ENCODE peak calls at places on chromosomes 5 and 9, in six cellular contexts. One of them, this sample, is unnamed.

GRCh38 chr5:14036514-14036913 is 92.0 kb upstream of the DNAH5 start:
- DNase-seq in HCT116: no peak
- DNase-seq in right lobe of liver: no peak
- DNase-seq in GM12878: no peak
- DNase-seq in testis: no peak
- DNase-seq in transverse colon: no peak
- DNase-seq in this sample: no peak

GRCh38 chr5:130720355-130720754 is 444.7 kb downstream of the HINT1 start:
- DNase-seq in right lobe of liver: no peak
- DNase-seq in HCT116: peak
- DNase-seq in transverse colon: no peak
- DNase-seq in testis: no peak
- DNase-seq in GM12878: no peak
- DNase-seq in this sample: no peak

GRCh38 chr5:134989291-134989830 is 21.7 kb downstream of the CATSPER3 start:
- DNase-seq in testis: no peak
- DNase-seq in right lobe of liver: no peak
- DNase-seq in HCT116: no peak
- DNase-seq in transverse colon: no peak
- DNase-seq in GM12878: no peak
- DNase-seq in this sample: no peak

GRCh38 chr9:113600871-113601545 is 137.5 kb downstream of the RGS3 start:
- DNase-seq in HCT116: no peak
- DNase-seq in right lobe of liver: peak
- DNase-seq in testis: no peak
- DNase-seq in GM12878: no peak
- DNase-seq in transverse colon: no peak
- DNase-seq in this sample: no peak

GRCh38 chr5:124546643-124547042 is 199.8 kb downstream of the ZNF608 start:
- DNase-seq in GM12878: no peak
- DNase-seq in transverse colon: no peak
- DNase-seq in right lobe of liver: no peak
- DNase-seq in testis: no peak
- DNase-seq in HCT116: no peak
- DNase-seq in this sample: no peak

GRCh38 chr5:22372376-22372775 is 480.8 kb downstream of the CDH12 start:
- DNase-seq in right lobe of liver: no peak
- DNase-seq in GM12878: no peak
- DNase-seq in HCT116: no peak
- DNase-seq in transverse colon: no peak
- DNase-seq in testis: no peak
- DNase-seq in this sample: no peak

GRCh38 chr9:82679488-82679887 is 383.5 kb downstream of the RASEF start:
- DNase-seq in transverse colon: no peak
- DNase-seq in GM12878: no peak
- DNase-seq in HCT116: no peak
- DNase-seq in right lobe of liver: no peak
- DNase-seq in testis: no peak
- DNase-seq in this sample: no peak

GRCh38 chr5:9428272-9428671 is 117.6 kb downstream of the SEMA5A start:
- DNase-seq in right lobe of liver: no peak
- DNase-seq in GM12878: no peak
- DNase-seq in transverse colon: no peak
- DNase-seq in testis: no peak
- DNase-seq in HCT116: no peak
- DNase-seq in this sample: no peak

GRCh38 chr5:170565077-170565476 is 61.3 kb downstream of the KCNIP1 start:
- DNase-seq in HCT116: no peak
- DNase-seq in right lobe of liver: no peak
- DNase-seq in transverse colon: no peak
- DNase-seq in testis: peak
- DNase-seq in GM12878: no peak
- DNase-seq in this sample: no peak

GRCh38 chr9:125462766-125463384 is 201.2 kb downstream of the GAPVD1 start:
- DNase-seq in right lobe of liver: no peak
- DNase-seq in transverse colon: no peak
- DNase-seq in GM12878: no peak
- DNase-seq in testis: no peak
- DNase-seq in HCT116: no peak
- DNase-seq in this sample: no peak

GRCh38 chr9:93233033-93233432 is 49.1 kb downstream of the WNK2 start:
- DNase-seq in HCT116: no peak
- DNase-seq in GM12878: no peak
- DNase-seq in transverse colon: no peak
- DNase-seq in right lobe of liver: no peak
- DNase-seq in testis: no peak
- DNase-seq in this sample: no peak

GRCh38 chr5:138951091-138951985 is 76.2 kb upstream of the LRRTM2 start:
- DNase-seq in GM12878: no peak
- DNase-seq in testis: no peak
- DNase-seq in transverse colon: no peak
- DNase-seq in right lobe of liver: no peak
- DNase-seq in HCT116: no peak
- DNase-seq in this sample: peak

GRCh38 chr5:59218424-59219045 is 635.7 kb downstream of the RAB3C start:
- DNase-seq in GM12878: no peak
- DNase-seq in HCT116: no peak
- DNase-seq in testis: no peak
- DNase-seq in transverse colon: no peak
- DNase-seq in right lobe of liver: no peak
- DNase-seq in this sample: no peak

GRCh38 chr9:93582115-93582514 is 5.7 kb downstream of the PHF2 start:
- DNase-seq in transverse colon: peak
- DNase-seq in GM12878: no peak
- DNase-seq in testis: no peak
- DNase-seq in right lobe of liver: peak
- DNase-seq in HCT116: no peak
- DNase-seq in this sample: peak

GRCh38 chr9:94213513-94214124 is 45.5 kb upstream of the ZNF169 start:
- DNase-seq in right lobe of liver: peak
- DNase-seq in GM12878: peak
- DNase-seq in transverse colon: peak
- DNase-seq in testis: peak
- DNase-seq in HCT116: peak
- DNase-seq in this sample: peak

GRCh38 chr9:20054734-20055133 is 265.9 kb upstream of the SLC24A2 start:
- DNase-seq in HCT116: no peak
- DNase-seq in transverse colon: no peak
- DNase-seq in testis: no peak
- DNase-seq in right lobe of liver: no peak
- DNase-seq in GM12878: no peak
- DNase-seq in this sample: no peak

GRCh38 chr5:100901851-100902341 is 1.2 kb downstream of the ST8SIA4 start:
- DNase-seq in GM12878: no peak
- DNase-seq in right lobe of liver: peak
- DNase-seq in HCT116: no peak
- DNase-seq in testis: no peak
- DNase-seq in transverse colon: peak
- DNase-seq in this sample: peak

GRCh38 chr5:174501461-174502069 is 222.8 kb upstream of the MSX2 start:
- DNase-seq in transverse colon: no peak
- DNase-seq in GM12878: no peak
- DNase-seq in right lobe of liver: no peak
- DNase-seq in HCT116: no peak
- DNase-seq in testis: no peak
- DNase-seq in this sample: peak

GRCh38 chr9:85339337-85339736 is 402.4 kb downstream of the AGTPBP1 start:
- DNase-seq in testis: no peak
- DNase-seq in GM12878: no peak
- DNase-seq in right lobe of liver: no peak
- DNase-seq in HCT116: no peak
- DNase-seq in transverse colon: no peak
- DNase-seq in this sample: no peak

GRCh38 chr5:179840766-179841165 is 17.9 kb downstream of the MRNIP start:
- DNase-seq in transverse colon: no peak
- DNase-seq in HCT116: no peak
- DNase-seq in testis: no peak
- DNase-seq in GM12878: no peak
- DNase-seq in right lobe of liver: no peak
- DNase-seq in this sample: no peak

GRCh38 chr9:3285365-3286161 is 240.2 kb downstream of the RFX3 start:
- DNase-seq in right lobe of liver: no peak
- DNase-seq in testis: no peak
- DNase-seq in transverse colon: no peak
- DNase-seq in GM12878: no peak
- DNase-seq in HCT116: no peak
- DNase-seq in this sample: no peak

GRCh38 chr5:109779036-109779735 is 89.5 kb downstream of the MAN2A1 start:
- DNase-seq in GM12878: no peak
- DNase-seq in testis: no peak
- DNase-seq in transverse colon: no peak
- DNase-seq in right lobe of liver: no peak
- DNase-seq in HCT116: no peak
- DNase-seq in this sample: no peak

GRCh38 chr5:126525630-126526245 is 69.3 kb downstream of the ALDH7A1 start:
- DNase-seq in right lobe of liver: peak
- DNase-seq in transverse colon: peak
- DNase-seq in testis: peak
- DNase-seq in HCT116: peak
- DNase-seq in GM12878: no peak
- DNase-seq in this sample: peak

GRCh38 chr5:98064118-98064517 is 709.3 kb upstream of the RGMB start:
- DNase-seq in testis: no peak
- DNase-seq in transverse colon: no peak
- DNase-seq in HCT116: no peak
- DNase-seq in GM12878: no peak
- DNase-seq in right lobe of liver: no peak
- DNase-seq in this sample: no peak

GRCh38 chr5:128799945-128800344 is 165.3 kb upstream of the SLC27A6 start:
- DNase-seq in HCT116: no peak
- DNase-seq in testis: no peak
- DNase-seq in transverse colon: no peak
- DNase-seq in right lobe of liver: no peak
- DNase-seq in GM12878: no peak
- DNase-seq in this sample: no peak

GRCh38 chr5:94362857-94363256 is 255.5 kb downstream of the KIAA0825 start:
- DNase-seq in right lobe of liver: no peak
- DNase-seq in HCT116: no peak
- DNase-seq in testis: no peak
- DNase-seq in GM12878: no peak
- DNase-seq in transverse colon: no peak
- DNase-seq in this sample: no peak

GRCh38 chr5:52007230-52007858 is 624.1 kb downstream of the ISL1 start:
- DNase-seq in right lobe of liver: no peak
- DNase-seq in HCT116: peak
- DNase-seq in GM12878: no peak
- DNase-seq in testis: peak
- DNase-seq in transverse colon: no peak
- DNase-seq in this sample: no peak

GRCh38 chr9:116073826-116074225 is 79.8 kb upstream of the PAPPA start:
- DNase-seq in right lobe of liver: no peak
- DNase-seq in testis: no peak
- DNase-seq in HCT116: no peak
- DNase-seq in transverse colon: no peak
- DNase-seq in GM12878: no peak
- DNase-seq in this sample: no peak

GRCh38 chr5:123512631-123513461 is 869 bp downstream of the CSNK1G3 start:
- DNase-seq in HCT116: no peak
- DNase-seq in GM12878: no peak
- DNase-seq in transverse colon: peak
- DNase-seq in right lobe of liver: peak
- DNase-seq in testis: peak
- DNase-seq in this sample: peak

GRCh38 chr9:136662656-136663310 is at the start of gene EGFL7:
- DNase-seq in GM12878: no peak
- DNase-seq in HCT116: no peak
- DNase-seq in right lobe of liver: peak
- DNase-seq in transverse colon: no peak
- DNase-seq in testis: no peak
- DNase-seq in this sample: no peak
- TF ChIP-seq POLR2A in GM12878: no peak
- TF ChIP-seq POLR2A in HCT116: no peak
- TF ChIP-seq POLR2A in right lobe of liver: peak
- TF ChIP-seq POLR2A in transverse colon: peak
- TF ChIP-seq POLR2A in testis: no peak
- TF ChIP-seq POLR2A in this sample: peak

DNA sequence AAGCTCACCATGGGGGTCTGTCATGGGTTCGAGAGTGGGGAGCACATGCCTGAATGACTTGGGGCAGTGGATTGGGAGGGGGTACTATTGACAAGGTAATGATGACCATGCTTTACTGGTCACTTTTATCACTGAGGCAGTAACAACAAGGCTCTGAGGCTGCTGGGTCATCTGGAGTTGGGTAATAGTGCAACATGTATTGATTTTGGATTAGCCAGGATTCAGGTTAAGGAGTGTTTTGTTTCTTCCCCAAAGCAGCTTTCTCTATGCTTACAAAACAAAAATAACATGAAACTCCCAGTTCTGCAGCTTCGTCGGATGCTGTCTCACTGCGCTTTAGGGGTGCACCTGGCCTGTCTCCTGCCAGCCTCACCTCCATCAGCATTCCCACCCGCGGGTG is 155.3 kb downstream of the GADD45G start:
- DNase-seq in testis: no peak
- DNase-seq in right lobe of liver: no peak
- DNase-seq in transverse colon: no peak
- DNase-seq in GM12878: no peak
- DNase-seq in HCT116: no peak
- DNase-seq in this sample: no peak
- H3K27ac ChIP-seq in testis: no peak
- H3K27ac ChIP-seq in right lobe of liver: no peak
- H3K27ac ChIP-seq in transverse colon: no peak
- H3K27ac ChIP-seq in GM12878: no peak
- H3K27ac ChIP-seq in HCT116: no peak
- H3K27ac ChIP-seq in this sample: no peak

GRCh38 chr9:104746798-104747197 is 685 bp upstream of the NIPSNAP3A start:
- DNase-seq in HCT116: no peak
- DNase-seq in transverse colon: no peak
- DNase-seq in right lobe of liver: no peak
- DNase-seq in testis: no peak
- DNase-seq in GM12878: no peak
- DNase-seq in this sample: no peak

GRCh38 chr9:104748359-104749031 is 1.0 kb downstream of the NIPSNAP3A start:
- DNase-seq in GM12878: no peak
- DNase-seq in right lobe of liver: no peak
- DNase-seq in transverse colon: no peak
- DNase-seq in testis: no peak
- DNase-seq in HCT116: no peak
- DNase-seq in this sample: no peak

GRCh38 chr9:104747245-104747564 is 278 bp upstream of the NIPSNAP3A start:
- DNase-seq in GM12878: no peak
- DNase-seq in transverse colon: no peak
- DNase-seq in right lobe of liver: no peak
- DNase-seq in HCT116: no peak
- DNase-seq in testis: no peak
- DNase-seq in this sample: no peak

GRCh38 chr9:104746285-104746684 is 1.2 kb upstream of the NIPSNAP3A start:
- DNase-seq in testis: no peak
- DNase-seq in transverse colon: no peak
- DNase-seq in HCT116: no peak
- DNase-seq in right lobe of liver: no peak
- DNase-seq in GM12878: no peak
- DNase-seq in this sample: no peak

GRCh38 chr9:104747565-104748358 is at the start of gene NIPSNAP3A:
- DNase-seq in GM12878: peak
- DNase-seq in transverse colon: peak
- DNase-seq in right lobe of liver: peak
- DNase-seq in HCT116: peak
- DNase-seq in testis: peak
- DNase-seq in this sample: peak
- TF ChIP-seq POLR2A in GM12878: peak
- TF ChIP-seq POLR2A in transverse colon: peak
- TF ChIP-seq POLR2A in right lobe of liver: peak
- TF ChIP-seq POLR2A in HCT116: no peak
- TF ChIP-seq POLR2A in testis: peak
- TF ChIP-seq POLR2A in this sample: peak

GRCh38 chr5:92976156-92976555 is 604.9 kb downstream of the NR2F1-AS1 start:
- DNase-seq in right lobe of liver: no peak
- DNase-seq in HCT116: no peak
- DNase-seq in transverse colon: no peak
- DNase-seq in testis: no peak
- DNase-seq in GM12878: no peak
- DNase-seq in this sample: no peak
- H3K27ac ChIP-seq in right lobe of liver: no peak
- H3K27ac ChIP-seq in HCT116: no peak
- H3K27ac ChIP-seq in transverse colon: no peak
- H3K27ac ChIP-seq in testis: no peak
- H3K27ac ChIP-seq in GM12878: no peak
- H3K27ac ChIP-seq in this sample: no peak